ENCODE peak calls at places on chromosome 20, in seven cellular contexts. V, P, Q, X, S, Y and N are unnamed samples.
A peak's percentile ranks its signal among the peaks of the same experiment; 100 is the strongest.

GRCh38 chr20:3749689-3750639 is 17.5 kb downstream of the HSPA12B start:
- DNase-seq in V (no peak), P (no peak), Q (no peak), X (peak; percentile 85), S (no peak), Y (no peak), N (no peak)

GRCh38 chr20:57698191-57698866 is 11.5 kb downstream of the PMEPA1 start:
- DNase-seq in V (no peak), P (peak; percentile 98), Q (no peak), X (no peak), S (no peak), Y (no peak), N (peak; percentile 94)

GRCh38 chr20:56400001-56400640 is 7.7 kb downstream of the CSTF1 start:
- DNase-seq in V (no peak), P (peak; percentile 84), Q (no peak), X (peak; percentile 76), S (no peak), Y (no peak), N (no peak)

GRCh38 chr20:22581437-22582385 is 2.7 kb downstream of the FOXA2 start:
- DNase-seq in V (no peak), P (no peak), Q (no peak), X (peak; percentile 61), S (no peak), Y (no peak), N (no peak)

GRCh38 chr20:20413801-20414200 is 45.9 kb downstream of the INSM1 start:
- DNase-seq in V (no peak), P (no peak), Q (no peak), X (peak; percentile 62), S (no peak), Y (no peak), N (no peak)

GRCh38 chr20:50762045-50762422 is 30.7 kb downstream of the PARD6B start:
- DNase-seq in V (peak; percentile 74), P (peak; percentile 36), Q (no peak), X (no peak), S (no peak), Y (no peak), N (no peak)

GRCh38 chr20:58634121-58634817 is 16.8 kb upstream of the STX16 start:
- DNase-seq in V (peak; percentile 28), P (peak; percentile 92), Q (no peak), X (no peak), S (no peak), Y (no peak), N (no peak)

GRCh38 chr20:12180107-12180661 is 262.5 kb downstream of the BTBD3 start:
- DNase-seq in V (no peak), P (no peak), Q (no peak), X (no peak), S (no peak), Y (no peak), N (no peak)

GRCh38 chr20:2521369-2522305 is 12.9 kb upstream of the ZNF343 start:
- DNase-seq in V (no peak), P (peak; percentile 46), Q (no peak), X (peak; percentile 66), S (no peak), Y (no peak), N (no peak)

GRCh38 chr20:46700481-46700880 is 9.0 kb upstream of the SLC2A10 start:
- DNase-seq in V (no peak), P (no peak), Q (no peak), X (no peak), S (no peak), Y (no peak), N (no peak)

GRCh38 chr20:46701556-46701955 is 7.9 kb upstream of the SLC2A10 start:
- DNase-seq in V (no peak), P (no peak), Q (no peak), X (no peak), S (no peak), Y (no peak), N (no peak)

GRCh38 chr20:46701057-46701456 is 8.4 kb upstream of the SLC2A10 start:
- DNase-seq in V (no peak), P (no peak), Q (no peak), X (no peak), S (no peak), Y (no peak), N (no peak)

GRCh38 chr20:46698788-46699187 is 9.5 kb upstream of the TP53RK start:
- DNase-seq in V (no peak), P (no peak), Q (no peak), X (no peak), S (no peak), Y (no peak), N (no peak)

DNA sequence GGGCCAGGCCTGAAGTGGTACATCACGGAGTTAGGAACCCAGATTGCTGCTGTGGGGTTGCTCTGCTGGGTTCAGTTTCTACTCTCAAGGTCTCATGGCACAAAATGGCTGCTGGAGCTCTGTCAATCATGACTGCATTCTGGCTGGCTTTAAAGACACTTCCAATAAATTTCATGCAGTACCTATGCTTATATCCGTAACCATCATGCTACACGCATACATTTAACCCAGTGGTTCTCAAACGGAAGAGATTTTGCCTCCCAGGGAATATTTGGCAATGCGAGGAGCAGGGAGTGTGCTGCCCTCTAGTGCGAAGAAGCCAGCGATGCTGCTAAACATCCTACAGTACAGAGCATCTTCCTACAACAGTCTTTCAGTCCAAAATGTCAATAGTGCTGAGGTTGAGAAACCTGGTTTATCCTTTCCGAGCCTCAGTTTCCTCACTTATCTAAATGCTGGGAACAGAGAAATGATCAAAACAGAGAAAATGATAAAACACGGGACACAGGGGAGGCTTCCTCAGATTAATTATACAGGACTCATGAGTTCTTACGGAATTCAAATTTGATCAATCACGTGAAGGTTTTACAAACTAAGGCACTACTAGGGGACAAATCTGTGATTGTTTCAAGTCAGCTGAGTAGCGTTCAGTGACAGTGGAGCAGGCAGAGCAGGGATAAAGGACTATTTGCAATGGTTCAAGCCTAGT is 9.6 kb upstream of the SLC2A10 start:
- DNase-seq in V (no peak), P (peak; percentile 52), Q (no peak), X (peak; percentile 50), S (no peak), Y (no peak), N (no peak)
- TF ChIP-seq CTCF in V (peak; percentile 46), P (peak; percentile 68), Q (peak; percentile 63), X (peak; percentile 67), S (peak; percentile 26), Y (no peak), N (peak; percentile 80)

GRCh38 chr20:48738094-48738398 is 89.8 kb downstream of the PREX1 start:
- DNase-seq in V (no peak), P (no peak), Q (no peak), X (no peak), S (no peak), Y (no peak), N (no peak)
- H3K4me3 ChIP-seq in V (no peak overlapping the region), P (no peak overlapping the region), Q (no peak overlapping the region), X (no peak overlapping the region), S (no peak overlapping the region), Y (no peak overlapping the region), N (no peak overlapping the region)

DNA sequence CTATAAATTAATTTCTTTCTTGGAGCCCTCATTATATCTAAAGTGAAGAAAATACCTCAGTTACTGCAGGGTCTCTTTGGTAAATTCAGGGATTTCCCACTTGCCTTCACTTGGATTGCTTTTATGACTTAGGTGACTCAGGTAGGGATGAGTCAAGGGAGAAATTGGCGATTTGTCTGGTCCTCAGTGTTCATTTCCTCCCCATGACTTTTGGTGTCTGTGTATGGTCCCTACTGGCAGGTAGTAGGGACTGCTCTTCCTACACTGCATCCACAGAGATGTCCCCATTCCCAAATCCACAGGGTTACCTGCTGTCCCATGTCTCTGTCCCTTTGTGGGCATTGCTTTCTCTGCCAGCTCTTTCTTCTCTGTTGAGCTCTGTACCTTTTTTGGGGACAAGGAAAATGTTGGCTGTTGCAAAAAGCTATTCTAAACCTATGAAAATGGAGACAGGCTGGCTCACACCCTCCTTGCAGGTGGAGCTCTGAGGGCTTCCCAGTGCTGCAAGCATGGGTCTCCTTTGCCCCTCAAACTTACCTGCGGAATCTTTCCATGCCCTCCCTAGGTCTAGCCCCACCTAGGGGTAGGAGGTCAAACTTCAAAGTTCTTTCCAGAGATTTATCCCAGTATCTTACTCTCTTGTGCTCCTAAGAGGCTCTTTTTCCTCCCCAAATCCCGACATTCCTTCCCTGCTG is 211.9 kb downstream of the ZNF217 start:
- DNase-seq in V (no peak), P (no peak), Q (no peak), X (no peak), S (no peak), Y (no peak), N (no peak)
- TF ChIP-seq CTCF in V (no peak), P (no peak), Q (no peak), X (peak; percentile 22), S (no peak), Y (no peak), N (peak; percentile 16)

GRCh38 chr20:1375515-1375914 is 17.3 kb downstream of the FKBP1A start:
- DNase-seq in V (no peak), P (peak; percentile 93), Q (no peak), X (no peak), S (no peak), Y (no peak), N (no peak)

GRCh38 chr20:1376453-1377270 is 16.2 kb downstream of the FKBP1A start:
- DNase-seq in V (no peak), P (no peak), Q (no peak), X (peak; percentile 16), S (no peak), Y (no peak), N (no peak)

GRCh38 chr20:1377984-1378742 is 14.7 kb downstream of the FKBP1A start:
- DNase-seq in V (no peak), P (peak; percentile 67), Q (no peak), X (no peak), S (no peak), Y (no peak), N (no peak)

GRCh38 chr20:1376007-1376406 is 16.8 kb downstream of the FKBP1A start:
- DNase-seq in V (no peak), P (no peak), Q (no peak), X (no peak), S (no peak), Y (no peak), N (no peak)

DNA sequence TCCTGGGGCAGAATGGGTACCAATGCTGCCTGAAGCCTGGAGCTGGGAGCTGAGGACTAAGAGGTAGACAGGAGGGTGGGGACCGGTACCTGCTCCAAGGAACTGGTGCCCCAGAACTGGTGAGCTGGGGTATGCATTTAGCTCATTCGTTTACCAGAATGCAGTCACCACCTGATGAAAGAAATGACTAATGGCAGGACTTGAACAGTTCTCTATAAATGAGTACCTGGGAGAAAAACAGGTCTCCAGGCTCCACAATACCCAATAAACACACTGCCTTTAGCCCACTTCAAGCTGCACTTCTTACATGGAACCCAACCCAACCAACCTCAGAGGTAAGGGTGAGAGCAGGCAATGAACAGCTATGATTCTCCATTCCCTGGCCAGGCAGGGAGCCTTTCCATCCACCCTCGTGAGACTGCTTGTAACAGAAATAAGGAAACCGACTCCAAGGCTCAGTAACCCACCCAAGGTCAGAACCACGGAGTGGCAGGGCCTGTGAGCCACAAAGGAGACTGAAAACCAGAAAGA is 15.4 kb downstream of the FKBP1A start:
- DNase-seq in V (no peak), P (no peak), Q (no peak), X (no peak), S (no peak), Y (no peak), N (no peak)
- H3K4me3 ChIP-seq in V (no peak overlapping the region), P (no peak overlapping the region), Q (no peak overlapping the region), X (no peak overlapping the region), S (no peak overlapping the region), Y (no peak overlapping the region), N (no peak overlapping the region)

GRCh38 chr20:15867899-15868298 is 705.3 kb downstream of the KIF16B start:
- DNase-seq in V (no peak), P (no peak), Q (no peak), X (no peak), S (no peak), Y (no peak), N (no peak)
- TF ChIP-seq CTCF in V (no peak), P (no peak), Q (peak; percentile 39), X (peak; percentile 27), S (no peak), Y (no peak), N (peak; percentile 29)